ENCODE peak calls at places on chromosomes 12 and 14, in seven cellular contexts. One of them, this sample, is unnamed.

GRCh38 chr14:64504897-64505771 is 564 bp downstream of the ZBTB1 start:
- DNase-seq in HCT116: peak
- DNase-seq in tibial nerve: peak
- DNase-seq in IMR-90: peak
- DNase-seq in endothelial cell of umbilical vein: peak
- DNase-seq in stomach: peak
- DNase-seq in uterus: peak
- DNase-seq in this sample: peak

GRCh38 chr12:122866379-122866778 is 29.5 kb downstream of the VPS37B start:
- DNase-seq in tibial nerve: no peak
- DNase-seq in stomach: peak
- DNase-seq in uterus: no peak
- DNase-seq in HCT116: no peak
- DNase-seq in IMR-90: no peak
- DNase-seq in endothelial cell of umbilical vein: no peak
- DNase-seq in this sample: peak

GRCh38 chr14:100019156-100019882 is 45.9 kb upstream of the EVL start:
- DNase-seq in stomach: no peak
- DNase-seq in endothelial cell of umbilical vein: no peak
- DNase-seq in HCT116: no peak
- DNase-seq in uterus: no peak
- DNase-seq in tibial nerve: no peak
- DNase-seq in IMR-90: peak
- DNase-seq in this sample: no peak

GRCh38 chr14:61260939-61261776 is 20.0 kb downstream of the TMEM30B start:
- DNase-seq in uterus: no peak
- DNase-seq in IMR-90: peak
- DNase-seq in HCT116: peak
- DNase-seq in stomach: no peak
- DNase-seq in tibial nerve: no peak
- DNase-seq in endothelial cell of umbilical vein: no peak
- DNase-seq in this sample: no peak

GRCh38 chr12:33596061-33596460 is 156.4 kb upstream of the SYT10 start:
- DNase-seq in HCT116: no peak
- DNase-seq in endothelial cell of umbilical vein: no peak
- DNase-seq in tibial nerve: no peak
- DNase-seq in stomach: no peak
- DNase-seq in uterus: no peak
- DNase-seq in IMR-90: no peak
- DNase-seq in this sample: no peak

GRCh38 chr14:94540031-94540794 is 21.0 kb upstream of the SERPINA4 start:
- DNase-seq in IMR-90: peak
- DNase-seq in HCT116: no peak
- DNase-seq in stomach: no peak
- DNase-seq in uterus: no peak
- DNase-seq in tibial nerve: no peak
- DNase-seq in endothelial cell of umbilical vein: peak
- DNase-seq in this sample: no peak

GRCh38 chr14:27528328-27528727 is 930.5 kb upstream of the NOVA1 start:
- DNase-seq in tibial nerve: no peak
- DNase-seq in HCT116: no peak
- DNase-seq in stomach: no peak
- DNase-seq in IMR-90: no peak
- DNase-seq in uterus: no peak
- DNase-seq in endothelial cell of umbilical vein: peak
- DNase-seq in this sample: no peak

GRCh38 chr12:48031135-48031960 is 27.1 kb upstream of the COL2A1 start:
- DNase-seq in endothelial cell of umbilical vein: no peak
- DNase-seq in IMR-90: no peak
- DNase-seq in stomach: no peak
- DNase-seq in tibial nerve: no peak
- DNase-seq in uterus: no peak
- DNase-seq in HCT116: no peak
- DNase-seq in this sample: peak

GRCh38 chr12:19490908-19491307 is 51.6 kb downstream of the AEBP2 start:
- DNase-seq in endothelial cell of umbilical vein: no peak
- DNase-seq in uterus: no peak
- DNase-seq in stomach: no peak
- DNase-seq in IMR-90: no peak
- DNase-seq in HCT116: no peak
- DNase-seq in tibial nerve: no peak
- DNase-seq in this sample: no peak

GRCh38 chr12:121331268-121331667 is 20.9 kb downstream of the ANAPC5 start:
- DNase-seq in stomach: no peak
- DNase-seq in tibial nerve: no peak
- DNase-seq in HCT116: no peak
- DNase-seq in IMR-90: no peak
- DNase-seq in endothelial cell of umbilical vein: no peak
- DNase-seq in uterus: no peak
- DNase-seq in this sample: no peak

GRCh38 chr12:66678640-66679268 is at the start of gene GRIP1:
- DNase-seq in uterus: no peak
- DNase-seq in stomach: no peak
- DNase-seq in endothelial cell of umbilical vein: no peak
- DNase-seq in HCT116: no peak
- DNase-seq in IMR-90: no peak
- DNase-seq in tibial nerve: no peak
- DNase-seq in this sample: no peak

GRCh38 chr12:6916426-6917200 is 2.2 kb downstream of the ENO2 start:
- DNase-seq in HCT116: no peak
- DNase-seq in stomach: no peak
- DNase-seq in tibial nerve: no peak
- DNase-seq in IMR-90: no peak
- DNase-seq in uterus: no peak
- DNase-seq in endothelial cell of umbilical vein: no peak
- DNase-seq in this sample: no peak

GRCh38 chr14:54893151-54893760 is 9.4 kb downstream of the GCH1 start:
- DNase-seq in HCT116: peak
- DNase-seq in IMR-90: peak
- DNase-seq in stomach: no peak
- DNase-seq in uterus: no peak
- DNase-seq in endothelial cell of umbilical vein: peak
- DNase-seq in tibial nerve: peak
- DNase-seq in this sample: no peak

GRCh38 chr14:52338282-52338681 is 24.2 kb downstream of the PTGER2 start:
- DNase-seq in IMR-90: peak
- DNase-seq in stomach: no peak
- DNase-seq in tibial nerve: no peak
- DNase-seq in HCT116: no peak
- DNase-seq in endothelial cell of umbilical vein: peak
- DNase-seq in uterus: no peak
- DNase-seq in this sample: no peak

GRCh38 chr14:100898465-100898864 is 5.1 kb downstream of the RTL1 start:
- DNase-seq in HCT116: no peak
- DNase-seq in endothelial cell of umbilical vein: no peak
- DNase-seq in tibial nerve: no peak
- DNase-seq in uterus: no peak
- DNase-seq in stomach: no peak
- DNase-seq in IMR-90: no peak
- DNase-seq in this sample: no peak

GRCh38 chr12:12715459-12716150 is 1.6 kb upstream of the CDKN1B start:
- DNase-seq in endothelial cell of umbilical vein: peak
- DNase-seq in IMR-90: no peak
- DNase-seq in uterus: no peak
- DNase-seq in tibial nerve: peak
- DNase-seq in HCT116: no peak
- DNase-seq in stomach: no peak
- DNase-seq in this sample: no peak

GRCh38 chr12:116135209-116135930 is 142.1 kb downstream of the MED13L start:
- DNase-seq in IMR-90: peak
- DNase-seq in endothelial cell of umbilical vein: peak
- DNase-seq in tibial nerve: no peak
- DNase-seq in HCT116: peak
- DNase-seq in uterus: no peak
- DNase-seq in stomach: no peak
- DNase-seq in this sample: no peak

GRCh38 chr14:64292197-64292596 is 2.0 kb downstream of the ESR2 start:
- DNase-seq in stomach: no peak
- DNase-seq in endothelial cell of umbilical vein: no peak
- DNase-seq in IMR-90: no peak
- DNase-seq in HCT116: no peak
- DNase-seq in tibial nerve: no peak
- DNase-seq in uterus: no peak
- DNase-seq in this sample: no peak

GRCh38 chr12:124817076-124818000 is 46.3 kb downstream of the SCARB1 start:
- DNase-seq in HCT116: no peak
- DNase-seq in stomach: no peak
- DNase-seq in IMR-90: no peak
- DNase-seq in tibial nerve: no peak
- DNase-seq in endothelial cell of umbilical vein: no peak
- DNase-seq in uterus: no peak
- DNase-seq in this sample: no peak

GRCh38 chr12:3841783-3842182 is 31.4 kb downstream of the PARP11 start:
- DNase-seq in uterus: no peak
- DNase-seq in HCT116: no peak
- DNase-seq in stomach: no peak
- DNase-seq in endothelial cell of umbilical vein: no peak
- DNase-seq in IMR-90: no peak
- DNase-seq in tibial nerve: no peak
- DNase-seq in this sample: no peak

GRCh38 chr14:95664046-95664445 is 22.2 kb upstream of the TCL1B start:
- DNase-seq in stomach: peak
- DNase-seq in tibial nerve: no peak
- DNase-seq in HCT116: no peak
- DNase-seq in IMR-90: no peak
- DNase-seq in uterus: no peak
- DNase-seq in endothelial cell of umbilical vein: no peak
- DNase-seq in this sample: no peak

GRCh38 chr14:92459479-92460421 is 53.8 kb upstream of the RIN3 start:
- DNase-seq in HCT116: no peak
- DNase-seq in IMR-90: no peak
- DNase-seq in uterus: peak
- DNase-seq in endothelial cell of umbilical vein: peak
- DNase-seq in tibial nerve: no peak
- DNase-seq in stomach: no peak
- DNase-seq in this sample: peak

GRCh38 chr12:5889381-5890047 is 55.5 kb downstream of the ANO2 start:
- DNase-seq in IMR-90: no peak
- DNase-seq in tibial nerve: no peak
- DNase-seq in uterus: no peak
- DNase-seq in HCT116: peak
- DNase-seq in stomach: no peak
- DNase-seq in endothelial cell of umbilical vein: no peak
- DNase-seq in this sample: no peak

DNA sequence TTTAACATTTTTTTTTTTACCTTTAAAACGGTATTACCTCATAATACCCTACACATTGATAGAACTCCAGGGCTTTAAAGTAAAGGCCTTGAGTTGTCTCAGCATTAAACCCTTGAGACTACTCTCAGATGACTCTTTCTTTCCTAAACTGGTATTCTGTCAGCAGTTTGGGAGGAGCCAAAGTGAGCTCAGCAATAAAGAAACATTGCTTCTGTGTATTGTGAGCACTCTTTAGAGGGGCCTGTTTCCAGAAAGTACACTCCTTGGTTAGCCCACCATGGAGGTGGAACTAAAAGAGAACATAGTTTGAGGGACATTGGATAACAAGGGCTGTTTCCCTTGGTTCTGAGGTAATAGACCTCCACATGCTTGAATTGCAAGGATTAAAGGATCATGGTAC is 20.4 kb downstream of the MAP3K12 start:
- DNase-seq in endothelial cell of umbilical vein: no peak
- DNase-seq in uterus: no peak
- DNase-seq in IMR-90: no peak
- DNase-seq in tibial nerve: no peak
- DNase-seq in HCT116: no peak
- DNase-seq in stomach: no peak
- DNase-seq in this sample: no peak
- TF ChIP-seq POLR2A in endothelial cell of umbilical vein: no peak
- TF ChIP-seq POLR2A in uterus: no peak
- TF ChIP-seq POLR2A in IMR-90: no peak
- TF ChIP-seq POLR2A in tibial nerve: no peak
- TF ChIP-seq POLR2A in HCT116: no peak
- TF ChIP-seq POLR2A in stomach: no peak
- TF ChIP-seq POLR2A in this sample: no peak

DNA sequence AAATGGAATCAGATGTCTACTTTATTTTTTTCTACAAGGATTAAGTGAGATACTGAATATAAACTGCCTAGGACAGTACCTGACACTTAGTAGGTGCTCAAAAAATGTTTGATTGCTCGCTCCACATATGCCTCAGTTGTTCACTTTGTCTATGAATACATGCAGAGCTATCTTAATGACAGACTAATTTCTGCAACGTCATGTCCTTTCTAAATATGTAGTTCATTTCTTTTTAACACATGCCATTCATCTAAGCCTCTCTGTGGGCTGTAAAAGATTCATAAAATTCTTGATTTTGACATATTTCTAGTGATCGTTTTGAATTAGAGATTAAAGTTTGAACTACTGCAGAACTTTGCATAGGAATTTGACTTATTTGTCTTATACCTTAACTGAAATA is 176.3 kb upstream of the STXBP6 start:
- DNase-seq in HCT116: no peak
- DNase-seq in stomach: no peak
- DNase-seq in tibial nerve: no peak
- DNase-seq in endothelial cell of umbilical vein: no peak
- DNase-seq in uterus: no peak
- DNase-seq in IMR-90: no peak
- DNase-seq in this sample: no peak
- H3K27ac ChIP-seq in HCT116: no peak
- H3K27ac ChIP-seq in stomach: no peak
- H3K27ac ChIP-seq in tibial nerve: no peak
- H3K27ac ChIP-seq in endothelial cell of umbilical vein: no peak
- H3K27ac ChIP-seq in uterus: no peak
- H3K27ac ChIP-seq in IMR-90: no peak
- H3K27ac ChIP-seq in this sample: no peak

GRCh38 chr12:42296503-42297109 is 29.3 kb downstream of the ZCRB1 start:
- DNase-seq in stomach: no peak
- DNase-seq in tibial nerve: no peak
- DNase-seq in endothelial cell of umbilical vein: no peak
- DNase-seq in HCT116: no peak
- DNase-seq in uterus: no peak
- DNase-seq in IMR-90: no peak
- DNase-seq in this sample: no peak
- TF ChIP-seq CTCF in stomach: no peak
- TF ChIP-seq CTCF in tibial nerve: no peak
- TF ChIP-seq CTCF in endothelial cell of umbilical vein: peak
- TF ChIP-seq CTCF in HCT116: no peak
- TF ChIP-seq CTCF in uterus: no peak
- TF ChIP-seq CTCF in IMR-90: peak
- TF ChIP-seq CTCF in this sample: no peak

DNA sequence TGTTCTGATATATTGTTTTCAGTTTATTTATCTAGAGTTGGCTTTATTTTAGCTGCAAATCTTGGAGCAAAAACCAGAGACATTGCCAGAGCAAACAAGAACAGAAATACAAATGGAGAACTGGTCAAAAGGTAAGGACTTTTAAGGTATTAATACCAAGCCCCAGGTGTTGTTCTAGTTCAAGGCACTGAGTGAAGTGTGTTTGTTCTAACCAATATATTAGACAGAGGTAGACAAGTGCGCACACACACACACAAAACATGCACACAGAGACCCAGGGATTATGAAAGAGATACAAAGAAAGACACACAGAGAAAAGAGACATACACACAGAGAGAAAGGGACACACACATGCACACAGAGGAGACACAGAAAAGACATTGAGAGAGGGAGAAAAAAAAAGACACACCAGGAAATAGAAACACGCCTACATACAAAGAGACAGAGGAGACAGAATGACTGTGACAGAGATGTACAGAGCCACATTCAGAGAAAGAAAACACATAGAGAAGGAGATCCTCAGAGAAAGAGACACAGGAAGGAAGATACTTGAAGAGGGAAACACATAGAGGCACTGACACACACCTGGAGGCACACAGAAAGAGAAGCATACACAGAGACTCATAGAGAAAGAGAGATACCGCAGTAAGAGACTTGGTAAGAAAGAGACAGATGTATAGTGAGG is 50.2 kb downstream of the MIPOL1 start:
- DNase-seq in uterus: no peak
- DNase-seq in IMR-90: no peak
- DNase-seq in HCT116: no peak
- DNase-seq in stomach: no peak
- DNase-seq in tibial nerve: no peak
- DNase-seq in endothelial cell of umbilical vein: no peak
- DNase-seq in this sample: no peak
- TF ChIP-seq POLR2A in uterus: no peak
- TF ChIP-seq POLR2A in IMR-90: no peak
- TF ChIP-seq POLR2A in HCT116: no peak
- TF ChIP-seq POLR2A in stomach: no peak
- TF ChIP-seq POLR2A in tibial nerve: no peak
- TF ChIP-seq POLR2A in endothelial cell of umbilical vein: no peak
- TF ChIP-seq POLR2A in this sample: no peak

This sample was measured in breast epithelium.